ENCODE peak calls at places on chromosomes 3 and 15, in nine cellular contexts. L, H, G, U, N, V, Z, R and O are unnamed samples.
A peak's percentile ranks its signal among the peaks of the same experiment; 100 is the strongest.

GRCh38 chr3:124883191-124883747 is 3.9 kb downstream of the ITGB5 start:
- DNase-seq in G (no peak), Z (no peak), N (no peak), V (no peak), U (no peak), H (no peak), R (no peak), L (no peak), O (no peak)

GRCh38 chr3:196138927-196139680 is 57.2 kb upstream of the TFRC start:
- DNase-seq in L (peak; percentile 63), H (no peak), N (peak; percentile 69), Z (no peak), V (no peak), U (no peak), G (peak; percentile 66), R (peak; percentile 49), O (no peak)

GRCh38 chr3:37770938-37771918 is 90.5 kb upstream of the CTDSPL start:
- DNase-seq in G (no peak), V (no peak), U (no peak), N (peak; percentile 65), H (no peak), Z (peak; percentile 57), L (no peak), R (no peak), O (no peak)

GRCh38 chr3:52225452-52226228 is at the start of gene TLR9:
- DNase-seq in N (no peak), L (no peak), U (no peak), R (peak; percentile 73), G (no peak), V (no peak), H (no peak), Z (no peak), O (peak; percentile 30)

GRCh38 chr3:170469151-170470062 is 50.7 kb downstream of the CLDN11 start:
- DNase-seq in H (no peak), V (no peak), R (no peak), L (peak; percentile 86), U (peak; percentile 68), G (no peak), N (no peak), Z (no peak), O (no peak)

GRCh38 chr3:53765753-53766152 is 80.5 kb downstream of the CHDH start:
- DNase-seq in Z (no peak), U (no peak), R (no peak), V (no peak), L (no peak), G (no peak), N (no peak), H (no peak), O (no peak)

GRCh38 chr3:177789500-177789899 is 592.2 kb upstream of the TBL1XR1 start:
- DNase-seq in R (no peak), V (no peak), G (no peak), L (no peak), H (no peak), N (peak; percentile 27), Z (no peak), U (no peak), O (no peak)

GRCh38 chr3:187211532-187212274 is 14.4 kb downstream of the RTP1 start:
- DNase-seq in R (no peak), U (no peak), N (peak; percentile 26), L (no peak), Z (no peak), G (peak; percentile 74), V (no peak), H (no peak), O (no peak)

GRCh38 chr3:181561130-181561529 is 150.6 kb upstream of the SOX2 start:
- DNase-seq in L (no peak), N (no peak), V (no peak), U (no peak), H (no peak), G (no peak), Z (no peak), R (no peak), O (no peak)

GRCh38 chr3:181561605-181562031 is 150.1 kb upstream of the SOX2 start:
- DNase-seq in R (no peak), V (no peak), N (no peak), G (no peak), Z (no peak), L (no peak), U (no peak), H (no peak), O (no peak)

GRCh38 chr3:181565416-181565815 is 146.3 kb upstream of the SOX2 start:
- DNase-seq in H (no peak), V (no peak), L (no peak), N (no peak), G (no peak), R (no peak), U (no peak), Z (no peak), O (no peak)

GRCh38 chr3:181567446-181568075 is 144.2 kb upstream of the SOX2 start:
- DNase-seq in V (no peak), U (no peak), R (no peak), Z (no peak), L (no peak), G (peak; percentile 93), H (no peak), N (no peak), O (no peak)

GRCh38 chr3:181564222-181564621 is 147.5 kb upstream of the SOX2 start:
- DNase-seq in V (no peak), U (no peak), R (no peak), N (no peak), Z (no peak), L (no peak), H (no peak), G (no peak), O (no peak)
- TF ChIP-seq CTCF in V (no peak), U (no peak), R (no peak), N (no peak), Z (no peak), L (no peak), H (no peak), G (peak; percentile 14), O (no peak)

GRCh38 chr3:72390841-72391240 is 457.4 kb downstream of the SHQ1 start:
- DNase-seq in H (no peak), V (no peak), N (peak; percentile 46), U (no peak), L (no peak), G (no peak), R (no peak), Z (no peak), O (no peak)
- H3K4me3 ChIP-seq in H (no peak overlapping the region), V (no peak overlapping the region), N (no peak overlapping the region), U (no peak overlapping the region), L (no peak overlapping the region), G (no peak overlapping the region), R (no peak overlapping the region), Z (no peak overlapping the region), O (no peak overlapping the region)

GRCh38 chr15:57969355-57969754 is 96.2 kb downstream of the ALDH1A2 start:
- DNase-seq in R (no peak), Z (no peak), L (no peak), G (peak; percentile 11), U (no peak), N (peak; percentile 46), V (no peak), H (no peak), O (no peak)
- TF ChIP-seq CTCF in R (peak; percentile 11), Z (no peak), L (peak; percentile 14), G (peak; percentile 43), U (peak; percentile 53), N (peak; percentile 25), V (no peak), H (peak; percentile 10), O (no peak)

GRCh38 chr3:79015854-79016253 is 751.9 kb downstream of the ROBO1 start:
- DNase-seq in R (peak; percentile 21), G (no peak), H (no peak), Z (no peak), U (no peak), V (no peak), L (no peak), N (no peak), O (no peak)
- H3K4me3 ChIP-seq in R (peak overlapping the region; percentile 82), G (peak overlapping the region; percentile 25), H (no peak overlapping the region), Z (no peak overlapping the region), U (no peak overlapping the region), V (no peak overlapping the region), L (no peak overlapping the region), N (peak overlapping the region; percentile 83), O (no peak overlapping the region)

GRCh38 chr15:62907275-62907674 is 135.3 kb upstream of the TPM1 start:
- DNase-seq in N (no peak), G (no peak), V (no peak), Z (no peak), R (peak; percentile 15), U (no peak), H (no peak), L (no peak), O (no peak)

GRCh38 chr15:62912282-62912681 is 130.3 kb upstream of the TPM1 start:
- DNase-seq in U (no peak), N (no peak), H (no peak), L (no peak), V (no peak), R (no peak), Z (no peak), G (no peak), O (no peak)

GRCh38 chr15:62909257-62909656 is 133.3 kb upstream of the TPM1 start:
- DNase-seq in G (no peak), L (no peak), H (no peak), R (peak; percentile 49), U (no peak), V (no peak), N (no peak), Z (no peak), O (no peak)

GRCh38 chr15:62914461-62915079 is 128.0 kb upstream of the TPM1 start:
- DNase-seq in N (no peak), V (no peak), H (no peak), G (no peak), R (peak; percentile 5), U (no peak), L (no peak), Z (no peak), O (no peak)

GRCh38 chr15:62912808-62913207 is 129.7 kb upstream of the TPM1 start:
- DNase-seq in R (peak; percentile 51), G (no peak), N (no peak), Z (no peak), V (no peak), L (no peak), H (peak; percentile 39), U (no peak), O (no peak)
- TF ChIP-seq CTCF in R (peak; percentile 23), G (no peak), N (no peak), Z (no peak), V (no peak), L (no peak), H (no peak), U (peak; percentile 13), O (no peak)

GRCh38 chr3:13520326-13520880 is 28.5 kb upstream of the FBLN2 start:
- DNase-seq in R (peak; percentile 54), L (no peak), G (no peak), N (no peak), V (no peak), U (no peak), H (no peak), Z (no peak), O (no peak)
- H3K4me3 ChIP-seq in R (no peak overlapping the region), L (no peak overlapping the region), G (no peak overlapping the region), N (no peak overlapping the region), V (no peak overlapping the region), U (no peak overlapping the region), H (no peak overlapping the region), Z (no peak overlapping the region), O (no peak overlapping the region)

GRCh38 chr15:90648137-90649070 is 68.7 kb upstream of the BLM start:
- DNase-seq in G (peak; percentile 64), R (peak; percentile 89), V (peak; percentile 76), N (peak; percentile 83), Z (peak; percentile 92), H (peak; percentile 78), L (peak; percentile 87), U (no peak), O (no peak)
- TF ChIP-seq CTCF in G (peak; percentile 92), R (peak; percentile 93), V (peak; percentile 91), N (peak; percentile 89), Z (peak; percentile 91), H (peak; percentile 98), L (peak; percentile 91), U (peak; percentile 91), O (peak; percentile 92)

GRCh38 chr3:194990454-194991337 is 280.3 kb downstream of the XXYLT1 start:
- DNase-seq in R (peak; percentile 62), Z (no peak), N (no peak), L (no peak), H (no peak), V (no peak), U (no peak), G (no peak), O (no peak)
- H3K4me3 ChIP-seq in R (no peak overlapping the region), Z (no peak overlapping the region), N (no peak overlapping the region), L (no peak overlapping the region), H (no peak overlapping the region), V (no peak overlapping the region), U (no peak overlapping the region), G (no peak overlapping the region), O (no peak overlapping the region)